ENCODE peak calls at places on chromosomes 1 and 21, in six cellular contexts. One of them, this sample, is unnamed.

GRCh38 chr1:107404756-107405155 is 263.9 kb downstream of the NTNG1 start:
- DNase-seq in GM12864: no peak
- DNase-seq in cardiac fibroblast: no peak
- DNase-seq in pancreas: no peak
- DNase-seq in BE2C: no peak
- DNase-seq in fibroblast of mammary gland: peak
- DNase-seq in this sample: no peak

GRCh38 chr1:197481101-197481500 is 213.0 kb downstream of the CRB1 start:
- DNase-seq in pancreas: no peak
- DNase-seq in fibroblast of mammary gland: no peak
- DNase-seq in GM12864: no peak
- DNase-seq in cardiac fibroblast: no peak
- DNase-seq in BE2C: peak
- DNase-seq in this sample: no peak

GRCh38 chr21:30391615-30392014 is 4.2 kb upstream of the KRTAP13-1 start:
- DNase-seq in GM12864: no peak
- DNase-seq in BE2C: no peak
- DNase-seq in cardiac fibroblast: no peak
- DNase-seq in pancreas: no peak
- DNase-seq in fibroblast of mammary gland: no peak
- DNase-seq in this sample: no peak

GRCh38 chr1:14913475-14914155 is 239.9 kb upstream of the TMEM51 start:
- DNase-seq in pancreas: no peak
- DNase-seq in GM12864: peak
- DNase-seq in fibroblast of mammary gland: no peak
- DNase-seq in cardiac fibroblast: no peak
- DNase-seq in BE2C: no peak
- DNase-seq in this sample: peak

GRCh38 chr1:206911064-206911663 is 10.6 kb downstream of the FCMR start:
- DNase-seq in GM12864: no peak
- DNase-seq in BE2C: no peak
- DNase-seq in fibroblast of mammary gland: peak
- DNase-seq in cardiac fibroblast: peak
- DNase-seq in pancreas: no peak
- DNase-seq in this sample: no peak

GRCh38 chr1:38433097-38433722 is 386.6 kb upstream of the POU3F1 start:
- DNase-seq in pancreas: no peak
- DNase-seq in GM12864: no peak
- DNase-seq in BE2C: no peak
- DNase-seq in fibroblast of mammary gland: no peak
- DNase-seq in cardiac fibroblast: no peak
- DNase-seq in this sample: no peak

GRCh38 chr1:28905921-28906666 is 8.3 kb upstream of the EPB41 start:
- DNase-seq in GM12864: no peak
- DNase-seq in fibroblast of mammary gland: no peak
- DNase-seq in BE2C: no peak
- DNase-seq in pancreas: no peak
- DNase-seq in cardiac fibroblast: no peak
- DNase-seq in this sample: no peak

GRCh38 chr1:159839135-159839849 is 12.6 kb downstream of the SLAMF8 start:
- DNase-seq in GM12864: peak
- DNase-seq in pancreas: no peak
- DNase-seq in fibroblast of mammary gland: no peak
- DNase-seq in BE2C: no peak
- DNase-seq in cardiac fibroblast: no peak
- DNase-seq in this sample: peak

GRCh38 chr21:41647806-41648561 is 118.9 kb downstream of the RIPK4 start:
- DNase-seq in pancreas: no peak
- DNase-seq in cardiac fibroblast: no peak
- DNase-seq in GM12864: no peak
- DNase-seq in fibroblast of mammary gland: no peak
- DNase-seq in BE2C: no peak
- DNase-seq in this sample: no peak

GRCh38 chr1:10387611-10388386 is 11.1 kb upstream of the PGD start:
- DNase-seq in BE2C: no peak
- DNase-seq in cardiac fibroblast: peak
- DNase-seq in GM12864: no peak
- DNase-seq in fibroblast of mammary gland: peak
- DNase-seq in pancreas: no peak
- DNase-seq in this sample: no peak

GRCh38 chr1:32208891-32209309 is at the start of gene DCDC2B:
- DNase-seq in fibroblast of mammary gland: peak
- DNase-seq in BE2C: peak
- DNase-seq in GM12864: no peak
- DNase-seq in cardiac fibroblast: peak
- DNase-seq in pancreas: peak
- DNase-seq in this sample: no peak

GRCh38 chr1:204736861-204737260 is 51.3 kb upstream of the LRRN2 start:
- DNase-seq in pancreas: no peak
- DNase-seq in cardiac fibroblast: no peak
- DNase-seq in BE2C: no peak
- DNase-seq in GM12864: no peak
- DNase-seq in fibroblast of mammary gland: no peak
- DNase-seq in this sample: no peak

GRCh38 chr21:41465176-41465781 is 39.2 kb downstream of the MX1 start:
- DNase-seq in cardiac fibroblast: no peak
- DNase-seq in GM12864: no peak
- DNase-seq in pancreas: no peak
- DNase-seq in fibroblast of mammary gland: no peak
- DNase-seq in BE2C: no peak
- DNase-seq in this sample: no peak

GRCh38 chr1:63888984-63889383 is 115.2 kb downstream of the ROR1 start:
- DNase-seq in cardiac fibroblast: no peak
- DNase-seq in pancreas: no peak
- DNase-seq in fibroblast of mammary gland: peak
- DNase-seq in BE2C: no peak
- DNase-seq in GM12864: no peak
- DNase-seq in this sample: no peak

GRCh38 chr1:3651939-3652537 is at the start of gene TP73:
- DNase-seq in cardiac fibroblast: no peak
- DNase-seq in fibroblast of mammary gland: no peak
- DNase-seq in GM12864: peak
- DNase-seq in pancreas: no peak
- DNase-seq in BE2C: peak
- DNase-seq in this sample: peak

GRCh38 chr1:3651011-3651938 is 1.0 kb upstream of the TP73 start:
- DNase-seq in BE2C: no peak
- DNase-seq in fibroblast of mammary gland: no peak
- DNase-seq in GM12864: no peak
- DNase-seq in cardiac fibroblast: peak
- DNase-seq in pancreas: no peak
- DNase-seq in this sample: peak

GRCh38 chr1:3652538-3653285 is 396 bp downstream of the TP73 start:
- DNase-seq in pancreas: no peak
- DNase-seq in fibroblast of mammary gland: no peak
- DNase-seq in cardiac fibroblast: no peak
- DNase-seq in BE2C: peak
- DNase-seq in GM12864: no peak
- DNase-seq in this sample: peak

GRCh38 chr1:3649342-3650247 is at the start of gene WRAP73:
- DNase-seq in fibroblast of mammary gland: peak
- DNase-seq in pancreas: peak
- DNase-seq in GM12864: peak
- DNase-seq in cardiac fibroblast: peak
- DNase-seq in BE2C: peak
- DNase-seq in this sample: peak

GRCh38 chr1:3650248-3651010 is 526 bp upstream of the WRAP73 start:
- DNase-seq in GM12864: no peak
- DNase-seq in BE2C: no peak
- DNase-seq in cardiac fibroblast: no peak
- DNase-seq in pancreas: no peak
- DNase-seq in fibroblast of mammary gland: no peak
- DNase-seq in this sample: no peak
- H3K4me3 ChIP-seq in GM12864: peak
- H3K4me3 ChIP-seq in BE2C: no peak
- H3K4me3 ChIP-seq in cardiac fibroblast: no peak
- H3K4me3 ChIP-seq in pancreas: peak
- H3K4me3 ChIP-seq in fibroblast of mammary gland: peak
- H3K4me3 ChIP-seq in this sample: no peak

GRCh38 chr1:46532498-46533178 is 18.8 kb downstream of the KNCN start:
- DNase-seq in cardiac fibroblast: peak
- DNase-seq in BE2C: peak
- DNase-seq in GM12864: no peak
- DNase-seq in pancreas: peak
- DNase-seq in fibroblast of mammary gland: peak
- DNase-seq in this sample: peak

GRCh38 chr1:46537651-46538050 is 13.8 kb downstream of the KNCN start:
- DNase-seq in GM12864: no peak
- DNase-seq in fibroblast of mammary gland: no peak
- DNase-seq in BE2C: no peak
- DNase-seq in pancreas: no peak
- DNase-seq in cardiac fibroblast: no peak
- DNase-seq in this sample: no peak

GRCh38 chr1:46533179-46533864 is 18.1 kb downstream of the KNCN start:
- DNase-seq in fibroblast of mammary gland: peak
- DNase-seq in pancreas: no peak
- DNase-seq in BE2C: peak
- DNase-seq in cardiac fibroblast: no peak
- DNase-seq in GM12864: no peak
- DNase-seq in this sample: peak

GRCh38 chr1:46536527-46536926 is 14.9 kb downstream of the KNCN start:
- DNase-seq in cardiac fibroblast: no peak
- DNase-seq in GM12864: no peak
- DNase-seq in pancreas: no peak
- DNase-seq in fibroblast of mammary gland: no peak
- DNase-seq in BE2C: no peak
- DNase-seq in this sample: no peak

GRCh38 chr1:46535063-46535462 is 16.4 kb downstream of the KNCN start:
- DNase-seq in fibroblast of mammary gland: peak
- DNase-seq in pancreas: no peak
- DNase-seq in cardiac fibroblast: peak
- DNase-seq in GM12864: no peak
- DNase-seq in BE2C: peak
- DNase-seq in this sample: no peak
- TF ChIP-seq CTCF in fibroblast of mammary gland: peak
- TF ChIP-seq CTCF in pancreas: no peak
- TF ChIP-seq CTCF in cardiac fibroblast: peak
- TF ChIP-seq CTCF in GM12864: peak
- TF ChIP-seq CTCF in BE2C: peak
- TF ChIP-seq CTCF in this sample: peak

DNA sequence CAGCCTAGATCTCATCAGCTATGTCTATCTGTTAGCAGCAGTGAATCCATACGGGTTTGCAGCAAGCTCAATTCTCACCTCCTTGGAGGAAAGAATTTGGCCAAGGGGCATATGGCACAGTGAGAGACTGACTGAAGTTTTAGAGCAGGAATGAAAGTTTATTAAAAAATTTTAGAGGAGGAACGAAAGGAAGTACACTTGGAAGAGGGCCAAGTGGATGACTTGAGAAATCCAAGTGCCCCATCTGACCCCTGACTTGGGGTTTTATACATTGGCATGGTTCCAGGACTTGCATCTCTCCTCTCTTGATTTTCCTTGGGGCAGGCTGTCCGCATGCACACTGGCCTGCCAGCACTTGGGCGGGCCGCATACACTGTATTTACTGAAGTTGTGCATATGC is 9.2 kb upstream of the OSBPL9 start:
- DNase-seq in fibroblast of mammary gland: peak
- DNase-seq in cardiac fibroblast: peak
- DNase-seq in pancreas: no peak
- DNase-seq in BE2C: no peak
- DNase-seq in GM12864: no peak
- DNase-seq in this sample: no peak
- H3K4me3 ChIP-seq in fibroblast of mammary gland: no peak
- H3K4me3 ChIP-seq in cardiac fibroblast: no peak
- H3K4me3 ChIP-seq in pancreas: no peak
- H3K4me3 ChIP-seq in BE2C: no peak
- H3K4me3 ChIP-seq in GM12864: no peak
- H3K4me3 ChIP-seq in this sample: no peak

GRCh38 chr1:154992721-154993571 is 440 bp upstream of the LENEP start:
- DNase-seq in BE2C: peak
- DNase-seq in pancreas: no peak
- DNase-seq in cardiac fibroblast: peak
- DNase-seq in GM12864: no peak
- DNase-seq in fibroblast of mammary gland: peak
- DNase-seq in this sample: no peak
- TF ChIP-seq CTCF in BE2C: peak
- TF ChIP-seq CTCF in pancreas: no peak
- TF ChIP-seq CTCF in cardiac fibroblast: no peak
- TF ChIP-seq CTCF in GM12864: peak
- TF ChIP-seq CTCF in fibroblast of mammary gland: peak
- TF ChIP-seq CTCF in this sample: peak